ENCODE peak calls at places on chromosomes 2 and 18, in five cellular contexts. H, L, S, O and K are unnamed samples.

GRCh38 chr2:109395487-109396337 is 218.1 kb downstream of the SEPTIN10 start:
- DNase-seq in S (no peak), H (no peak), O (no peak), L (no peak), K (no peak)

GRCh38 chr18:3593381-3593903 is 143.5 kb downstream of the TGIF1 start:
- DNase-seq in H (peak), O (peak), S (no peak), L (no peak), K (peak)

GRCh38 chr2:234025475-234025874 is 25.0 kb upstream of the SPP2 start:
- DNase-seq in L (no peak), S (peak), H (peak), O (no peak), K (no peak)

GRCh38 chr18:66136039-66136438 is 385.2 kb downstream of the CDH7 start:
- DNase-seq in S (no peak), H (no peak), O (no peak), L (no peak), K (no peak)

GRCh38 chr2:105397959-105398521 is 811 bp downstream of the FHL2 start:
- DNase-seq in L (no peak), O (no peak), S (no peak), H (peak), K (no peak)

GRCh38 chr2:168089200-168089599 is 158.2 kb downstream of the STK39 start:
- DNase-seq in O (no peak), S (peak), H (no peak), L (no peak), K (no peak)

GRCh38 chr18:74139414-74139813 is 8.2 kb downstream of the FBXO15 start:
- DNase-seq in O (no peak), S (no peak), L (no peak), H (no peak), K (no peak)

GRCh38 chr2:158745067-158745865 is 49.9 kb upstream of the DAPL1 start:
- DNase-seq in H (peak), L (peak), S (no peak), O (peak), K (peak)

GRCh38 chr2:205372141-205372540 is 310.2 kb upstream of the NRP2 start:
- DNase-seq in O (no peak), L (no peak), H (no peak), S (no peak), K (no peak)

GRCh38 chr2:33791625-33792024 is 192.5 kb upstream of the FAM98A start:
- DNase-seq in H (peak), O (no peak), L (no peak), S (no peak), K (no peak)

GRCh38 chr2:170930132-170931109 is 1.4 kb downstream of the GORASP2 start:
- DNase-seq in O (no peak), L (peak), H (peak), S (no peak), K (no peak)

GRCh38 chr2:151217343-151217742 is 44.3 kb downstream of the RBM43 start:
- DNase-seq in L (no peak), O (no peak), H (no peak), S (no peak), K (no peak)